ENCODE peak calls at places on chromosomes 12 and 14, in five cellular contexts. One of them, this sample, is unnamed.

GRCh38 chr14:98138666-98139065 is 1133.3 kb downstream of the BCL11B start:
- DNase-seq in Calu3: peak
- DNase-seq in AG09309: no peak
- DNase-seq in stimulated activated CD4-positive, alpha-beta T cell treated with anti-CD3 and anti-CD28 coated beads, Interleukin-2, amount 100 ng/mL, for 48 hours: peak
- DNase-seq in NB4: peak
- DNase-seq in this sample: no peak

GRCh38 chr14:102929349-102930137 is 7.1 kb downstream of the AMN start:
- DNase-seq in Calu3: no peak
- DNase-seq in stimulated activated CD4-positive, alpha-beta T cell treated with anti-CD3 and anti-CD28 coated beads, Interleukin-2, amount 100 ng/mL, for 48 hours: no peak
- DNase-seq in AG09309: no peak
- DNase-seq in NB4: no peak
- DNase-seq in this sample: no peak

GRCh38 chr14:100246809-100247428 is 8.0 kb downstream of the YY1 start:
- DNase-seq in stimulated activated CD4-positive, alpha-beta T cell treated with anti-CD3 and anti-CD28 coated beads, Interleukin-2, amount 100 ng/mL, for 48 hours: no peak
- DNase-seq in Calu3: peak
- DNase-seq in AG09309: no peak
- DNase-seq in NB4: peak
- DNase-seq in this sample: no peak

GRCh38 chr12:75481774-75482173 is 1.2 kb downstream of the GLIPR1 start:
- DNase-seq in stimulated activated CD4-positive, alpha-beta T cell treated with anti-CD3 and anti-CD28 coated beads, Interleukin-2, amount 100 ng/mL, for 48 hours: no peak
- DNase-seq in AG09309: no peak
- DNase-seq in Calu3: no peak
- DNase-seq in NB4: peak
- DNase-seq in this sample: no peak

GRCh38 chr12:67413577-67413976 is 144.4 kb downstream of the CAND1 start:
- DNase-seq in NB4: no peak
- DNase-seq in Calu3: no peak
- DNase-seq in AG09309: no peak
- DNase-seq in stimulated activated CD4-positive, alpha-beta T cell treated with anti-CD3 and anti-CD28 coated beads, Interleukin-2, amount 100 ng/mL, for 48 hours: no peak
- DNase-seq in this sample: no peak

GRCh38 chr14:77181603-77182437 is at the start of gene TMEM63C:
- DNase-seq in Calu3: peak
- DNase-seq in AG09309: no peak
- DNase-seq in stimulated activated CD4-positive, alpha-beta T cell treated with anti-CD3 and anti-CD28 coated beads, Interleukin-2, amount 100 ng/mL, for 48 hours: peak
- DNase-seq in NB4: peak
- DNase-seq in this sample: no peak

GRCh38 chr12:107091989-107092641 is 1.2 kb downstream of the CRY1 start:
- DNase-seq in AG09309: peak
- DNase-seq in stimulated activated CD4-positive, alpha-beta T cell treated with anti-CD3 and anti-CD28 coated beads, Interleukin-2, amount 100 ng/mL, for 48 hours: no peak
- DNase-seq in NB4: peak
- DNase-seq in Calu3: peak
- DNase-seq in this sample: peak

GRCh38 chr12:110382683-110383082 is 20.8 kb downstream of the ANAPC7 start:
- DNase-seq in stimulated activated CD4-positive, alpha-beta T cell treated with anti-CD3 and anti-CD28 coated beads, Interleukin-2, amount 100 ng/mL, for 48 hours: no peak
- DNase-seq in AG09309: no peak
- DNase-seq in Calu3: no peak
- DNase-seq in NB4: no peak
- DNase-seq in this sample: no peak

GRCh38 chr12:102480401-102480800 is at the start of gene IGF1:
- DNase-seq in NB4: no peak
- DNase-seq in AG09309: no peak
- DNase-seq in Calu3: no peak
- DNase-seq in stimulated activated CD4-positive, alpha-beta T cell treated with anti-CD3 and anti-CD28 coated beads, Interleukin-2, amount 100 ng/mL, for 48 hours: no peak
- DNase-seq in this sample: no peak

GRCh38 chr14:33842299-33842698 is 108.6 kb downstream of the EGLN3 start:
- DNase-seq in NB4: no peak
- DNase-seq in AG09309: no peak
- DNase-seq in stimulated activated CD4-positive, alpha-beta T cell treated with anti-CD3 and anti-CD28 coated beads, Interleukin-2, amount 100 ng/mL, for 48 hours: no peak
- DNase-seq in Calu3: peak
- DNase-seq in this sample: no peak

GRCh38 chr12:68945255-68945654 is 12.3 kb upstream of the CPM start:
- DNase-seq in stimulated activated CD4-positive, alpha-beta T cell treated with anti-CD3 and anti-CD28 coated beads, Interleukin-2, amount 100 ng/mL, for 48 hours: no peak
- DNase-seq in Calu3: no peak
- DNase-seq in AG09309: no peak
- DNase-seq in NB4: no peak
- DNase-seq in this sample: no peak

GRCh38 chr14:99511421-99512109 is 30.4 kb downstream of the CCNK start:
- DNase-seq in stimulated activated CD4-positive, alpha-beta T cell treated with anti-CD3 and anti-CD28 coated beads, Interleukin-2, amount 100 ng/mL, for 48 hours: no peak
- DNase-seq in NB4: no peak
- DNase-seq in Calu3: no peak
- DNase-seq in AG09309: no peak
- DNase-seq in this sample: no peak

GRCh38 chr12:111446044-111446581 is 40.4 kb downstream of the SH2B3 start:
- DNase-seq in AG09309: no peak
- DNase-seq in Calu3: no peak
- DNase-seq in stimulated activated CD4-positive, alpha-beta T cell treated with anti-CD3 and anti-CD28 coated beads, Interleukin-2, amount 100 ng/mL, for 48 hours: no peak
- DNase-seq in NB4: peak
- DNase-seq in this sample: peak

GRCh38 chr14:21915814-21916213 is 242.2 kb upstream of the OR4E1 start:
- DNase-seq in Calu3: peak
- DNase-seq in stimulated activated CD4-positive, alpha-beta T cell treated with anti-CD3 and anti-CD28 coated beads, Interleukin-2, amount 100 ng/mL, for 48 hours: no peak
- DNase-seq in NB4: no peak
- DNase-seq in AG09309: no peak
- DNase-seq in this sample: no peak

GRCh38 chr12:115495300-115495699 is 782.2 kb downstream of the MED13L start:
- DNase-seq in Calu3: no peak
- DNase-seq in NB4: no peak
- DNase-seq in AG09309: no peak
- DNase-seq in stimulated activated CD4-positive, alpha-beta T cell treated with anti-CD3 and anti-CD28 coated beads, Interleukin-2, amount 100 ng/mL, for 48 hours: no peak
- DNase-seq in this sample: no peak

GRCh38 chr14:74618078-74618952 is 6.3 kb upstream of the LTBP2 start:
- DNase-seq in stimulated activated CD4-positive, alpha-beta T cell treated with anti-CD3 and anti-CD28 coated beads, Interleukin-2, amount 100 ng/mL, for 48 hours: peak
- DNase-seq in Calu3: peak
- DNase-seq in AG09309: no peak
- DNase-seq in NB4: peak
- DNase-seq in this sample: no peak

GRCh38 chr14:49971156-49972141 is 78.6 kb downstream of the ARF6 start:
- DNase-seq in AG09309: no peak
- DNase-seq in stimulated activated CD4-positive, alpha-beta T cell treated with anti-CD3 and anti-CD28 coated beads, Interleukin-2, amount 100 ng/mL, for 48 hours: peak
- DNase-seq in NB4: peak
- DNase-seq in Calu3: no peak
- DNase-seq in this sample: no peak

GRCh38 chr14:106883218-106883692 is 1356.9 kb downstream of the TMEM121 start:
- DNase-seq in AG09309: no peak
- DNase-seq in stimulated activated CD4-positive, alpha-beta T cell treated with anti-CD3 and anti-CD28 coated beads, Interleukin-2, amount 100 ng/mL, for 48 hours: peak
- DNase-seq in NB4: peak
- DNase-seq in Calu3: peak
- DNase-seq in this sample: no peak

GRCh38 chr12:67019070-67019469 is 250.1 kb upstream of the CAND1 start:
- DNase-seq in AG09309: no peak
- DNase-seq in Calu3: no peak
- DNase-seq in stimulated activated CD4-positive, alpha-beta T cell treated with anti-CD3 and anti-CD28 coated beads, Interleukin-2, amount 100 ng/mL, for 48 hours: no peak
- DNase-seq in NB4: no peak
- DNase-seq in this sample: no peak

GRCh38 chr12:42097971-42098370 is 46.7 kb downstream of the GXYLT1 start:
- DNase-seq in AG09309: no peak
- DNase-seq in Calu3: no peak
- DNase-seq in stimulated activated CD4-positive, alpha-beta T cell treated with anti-CD3 and anti-CD28 coated beads, Interleukin-2, amount 100 ng/mL, for 48 hours: no peak
- DNase-seq in NB4: peak
- DNase-seq in this sample: no peak

GRCh38 chr12:96989916-96990315 is 82.9 kb downstream of the NEDD1 start:
- DNase-seq in stimulated activated CD4-positive, alpha-beta T cell treated with anti-CD3 and anti-CD28 coated beads, Interleukin-2, amount 100 ng/mL, for 48 hours: no peak
- DNase-seq in NB4: peak
- DNase-seq in AG09309: no peak
- DNase-seq in Calu3: peak
- DNase-seq in this sample: no peak

This sample was measured in AG04450.